ENCODE peak calls at places on chromosomes 7 and 10, in four cellular contexts. V is colonic mucosa, P is mucosa of descending colon, F is activated B cell treated with CpG ODN at 0.5 μM for 24 hours. J is an unnamed sample.

GRCh38 chr10:66187096-66187733 is 738.6 kb upstream of the LRRTM3 start:
- DNase-seq in F (no peak), V (no peak), P (no peak), J (no peak)

GRCh38 chr7:86598311-86598710 is 45.4 kb upstream of the GRM3 start:
- DNase-seq in P (peak), F (no peak), V (peak), J (no peak)

GRCh38 chr7:137998250-137998649 is 3.6 kb downstream of the CREB3L2 start:
- DNase-seq in V (no peak), F (no peak), P (no peak), J (no peak)

GRCh38 chr10:63819753-63820347 is 298.6 kb downstream of the REEP3 start:
- DNase-seq in F (no peak), V (peak), P (no peak), J (no peak)

GRCh38 chr10:113386005-113386404 is 166.8 kb upstream of the HABP2 start:
- DNase-seq in V (no peak), F (no peak), P (no peak), J (no peak)

GRCh38 chr10:58414270-58415041 is 29.2 kb downstream of the TFAM start:
- DNase-seq in F (no peak), V (no peak), P (no peak), J (no peak)

GRCh38 chr10:109904397-109904796 is 18.9 kb downstream of the XPNPEP1 start:
- DNase-seq in F (no peak), V (no peak), P (no peak), J (no peak)

GRCh38 chr10:14555806-14556205 is 218.9 kb downstream of the FAM107B start:
- DNase-seq in F (no peak), V (no peak), P (no peak), J (no peak)

GRCh38 chr7:132255898-132256297 is 320.4 kb downstream of the PLXNA4 start:
- DNase-seq in V (no peak), P (no peak), F (no peak), J (no peak)

GRCh38 chr7:73341877-73342276 is 13.9 kb downstream of the FKBP6 start:
- DNase-seq in P (no peak), V (no peak), F (no peak), J (no peak)

GRCh38 chr10:121696854-121697253 is 98.6 kb upstream of the FGFR2 start:
- DNase-seq in V (peak), F (no peak), P (no peak), J (no peak)

GRCh38 chr7:13031481-13031880 is 344.0 kb downstream of the ARL4A start:
- DNase-seq in P (no peak), F (no peak), V (no peak), J (no peak)

GRCh38 chr7:104772405-104772821 is 241.6 kb upstream of the KMT2E start:
- DNase-seq in F (no peak), P (no peak), V (no peak), J (no peak)

GRCh38 chr7:51374936-51375335 is 58.3 kb upstream of the COBL start:
- DNase-seq in P (no peak), V (no peak), F (no peak), J (no peak)

GRCh38 chr10:102198027-102198426 is 28.1 kb upstream of the ELOVL3 start:
- DNase-seq in P (no peak), F (no peak), V (no peak), J (no peak)

GRCh38 chr10:51789903-51790302 is 90.5 kb upstream of the CSTF2T start:
- DNase-seq in P (no peak), F (no peak), V (no peak), J (no peak)

GRCh38 chr10:111732116-111732785 is 451.3 kb downstream of the GPAM start:
- DNase-seq in F (no peak), V (no peak), P (no peak), J (no peak)

GRCh38 chr10:86400705-86401587 is 34.4 kb upstream of the GRID1 start:
- DNase-seq in P (peak), F (peak), V (peak), J (peak)

GRCh38 chr7:50739744-50740455 is 42.8 kb downstream of the GRB10 start:
- DNase-seq in F (no peak), V (no peak), P (no peak), J (peak)

GRCh38 chr10:28631896-28632596 is 45.3 kb upstream of the BAMBI start:
- DNase-seq in V (no peak), P (no peak), F (no peak), J (no peak)

GRCh38 chr10:23148214-23148613 is 43.9 kb upstream of the PTF1A start:
- DNase-seq in V (no peak), P (no peak), F (no peak), J (no peak)

GRCh38 chr10:128570596-128570995 is 444.4 kb upstream of the MKI67 start:
- DNase-seq in F (no peak), V (no peak), P (no peak), J (no peak)

GRCh38 chr10:50991496-50992355 is 82.6 kb upstream of the PRKG1 start:
- DNase-seq in V (peak), P (peak), F (no peak), J (no peak)

GRCh38 chr10:52316005-52316404 is 1.9 kb downstream of the DKK1 start:
- DNase-seq in F (no peak), P (no peak), V (no peak), J (no peak)

GRCh38 chr7:69748530-69748929 is 150.3 kb downstream of the AUTS2 start:
- DNase-seq in V (no peak), F (no peak), P (no peak), J (no peak)

GRCh38 chr10:57716884-57717283 is 550.8 kb downstream of the IPMK start:
- DNase-seq in P (no peak), F (no peak), V (no peak), J (no peak)

GRCh38 chr10:88120599-88121333 is 257.3 kb downstream of the PTEN start:
- DNase-seq in P (no peak), V (no peak), F (no peak), J (no peak)

GRCh38 chr10:23198610-23198939 is 6.5 kb downstream of the PTF1A start:
- DNase-seq in V (no peak), F (no peak), P (no peak), J (no peak)

GRCh38 chr7:55538538-55538937 is 33.8 kb downstream of the VOPP1 start:
- DNase-seq in F (no peak), P (no peak), V (no peak), J (no peak)

GRCh38 chr10:11373626-11374310 is 237.7 kb downstream of the USP6NL start:
- DNase-seq in F (no peak), V (no peak), P (no peak), J (no peak)

GRCh38 chr7:137563986-137564385 is 220.5 kb upstream of the PTN start:
- DNase-seq in P (no peak), V (no peak), F (no peak), J (no peak)

GRCh38 chr10:131842351-131843088 is 58.3 kb upstream of the PPP2R2D start:
- DNase-seq in P (no peak), V (no peak), F (no peak), J (peak)

GRCh38 chr7:50317221-50317678 is 12.7 kb downstream of the IKZF1 start:
- DNase-seq in P (no peak), F (no peak), V (no peak), J (no peak)

GRCh38 chr10:27783660-27784059 is 38.0 kb upstream of the MKX start:
- DNase-seq in P (no peak), V (no peak), F (no peak), J (no peak)

GRCh38 chr7:8418627-8419245 is 14.7 kb upstream of the NXPH1 start:
- DNase-seq in P (no peak), F (no peak), V (peak), J (no peak)

GRCh38 chr10:95513008-95513589 is 48.1 kb downstream of the SORBS1 start:
- DNase-seq in P (peak), V (peak), F (no peak), J (no peak)

GRCh38 chr10:49484501-49485230 is 54.3 kb downstream of the ERCC6 start:
- DNase-seq in F (no peak), P (no peak), V (no peak), J (no peak)

GRCh38 chr10:77026148-77026547 is 611.5 kb downstream of the KCNMA1 start:
- DNase-seq in P (no peak), V (no peak), F (no peak), J (no peak)
- TF ChIP-seq CTCF in P (no peak), V (no peak), F (no peak), J (no peak)

GRCh38 chr10:43905502-43906236 is 257.0 kb upstream of the ZNF32 start:
- DNase-seq in V (no peak), P (no peak), F (no peak), J (no peak)

GRCh38 chr10:43906470-43906869 is 257.8 kb upstream of the ZNF32 start:
- DNase-seq in V (no peak), P (no peak), F (no peak), J (no peak)

GRCh38 chr10:43903451-43903850 is 254.8 kb upstream of the ZNF32 start:
- DNase-seq in F (no peak), V (no peak), P (no peak), J (no peak)

GRCh38 chr10:43904301-43904700 is 255.6 kb upstream of the ZNF32 start:
- DNase-seq in V (no peak), F (no peak), P (no peak), J (no peak)

GRCh38 chr10:43904831-43905230 is 256.1 kb upstream of the ZNF32 start:
- DNase-seq in F (no peak), V (no peak), P (no peak), J (no peak)
- TF ChIP-seq CTCF in F (no peak), V (no peak), P (no peak), J (no peak)

GRCh38 chr7:78985509-78985908 is 468.0 kb downstream of the MAGI2 start:
- DNase-seq in V (no peak), P (no peak), F (no peak), J (no peak)
- TF ChIP-seq CTCF in V (no peak), P (no peak), F (no peak), J (no peak)

GRCh38 chr10:12577610-12578009 is 228.3 kb downstream of the CAMK1D start:
- DNase-seq in V (no peak), P (no peak), F (no peak), J (no peak)
- TF ChIP-seq CTCF in V (no peak), P (no peak), F (no peak), J (no peak)

GRCh38 chr7:45217358-45217757 is 59.8 kb downstream of the RAMP3 start:
- DNase-seq in P (no peak), F (no peak), V (no peak), J (no peak)
- TF ChIP-seq CTCF in P (no peak), F (no peak), V (no peak), J (no peak)

DNA sequence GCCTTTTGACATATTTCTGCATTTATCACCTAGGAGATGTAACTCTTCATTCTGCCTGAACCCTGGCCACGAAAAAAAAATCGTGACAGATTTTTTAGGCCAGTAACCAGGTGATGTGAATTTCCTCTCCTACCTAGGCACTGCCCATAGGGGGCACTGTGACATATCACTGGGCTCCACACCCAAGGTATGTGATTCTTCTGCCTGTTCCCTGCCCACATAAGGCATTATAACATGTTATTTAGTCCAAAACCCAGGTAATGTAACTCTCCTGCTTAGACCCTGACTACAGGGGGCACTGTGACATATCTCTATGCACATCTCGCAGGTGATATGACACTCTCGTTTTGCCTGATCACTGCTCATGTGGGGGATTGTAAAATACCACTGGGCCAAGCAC is 29.5 kb upstream of the ZNF107 start:
- DNase-seq in F (no peak), V (no peak), P (no peak), J (no peak)
- TF ChIP-seq CTCF in F (no peak), V (no peak), P (no peak), J (no peak)

DNA sequence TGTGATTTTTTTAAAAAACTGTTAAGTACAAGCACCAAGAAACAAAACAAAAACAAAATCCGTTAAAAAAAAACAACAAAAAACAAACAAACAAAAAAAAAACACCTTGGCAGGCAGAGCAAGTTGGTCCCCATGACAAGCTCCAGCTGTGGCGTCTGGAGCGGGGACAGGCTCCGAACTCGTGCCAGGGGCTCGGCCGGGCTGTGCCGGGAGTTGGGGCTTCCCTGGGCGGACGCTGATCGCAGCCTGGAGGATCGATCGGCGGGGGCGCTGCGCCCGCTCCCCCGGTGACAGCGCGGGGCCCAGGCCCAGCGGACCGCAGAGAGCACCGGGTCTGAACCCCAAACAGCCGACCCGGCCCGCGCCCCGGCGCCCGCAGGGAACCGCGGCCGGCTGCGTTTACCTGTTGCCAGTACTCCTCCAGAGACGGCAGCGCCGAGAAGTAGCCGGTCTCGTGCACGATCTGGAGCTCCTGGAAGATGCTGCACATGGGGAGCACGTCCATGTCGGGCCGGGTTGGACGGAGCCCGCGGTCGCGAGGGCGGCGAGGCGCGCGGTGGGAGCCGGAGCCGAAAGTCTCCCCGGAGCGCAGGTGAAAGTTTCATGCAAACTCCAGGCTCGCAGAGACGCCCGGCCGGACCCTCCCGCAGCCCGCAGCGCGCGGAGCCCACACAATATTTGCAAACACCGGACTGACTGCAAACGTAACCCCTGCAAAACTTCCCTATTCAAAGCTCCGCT is at the start of gene KLF6:
- DNase-seq in V (peak), P (peak), F (no peak), J (no peak)
- TF ChIP-seq CTCF in V (no peak), P (no peak), F (no peak), J (no peak)

GRCh38 chr10:70756710-70757360 is 28.3 kb downstream of the TBATA start:
- DNase-seq in V (no peak), P (no peak), F (no peak), J (no peak)

GRCh38 chr10:70760271-70760787 is 24.8 kb downstream of the TBATA start:
- DNase-seq in V (no peak), P (peak), F (no peak), J (no peak)

GRCh38 chr10:70759769-70760168 is 25.4 kb downstream of the TBATA start:
- DNase-seq in V (no peak), F (no peak), P (no peak), J (no peak)

GRCh38 chr10:70757856-70758255 is 27.3 kb downstream of the TBATA start:
- DNase-seq in P (no peak), V (no peak), F (no peak), J (no peak)

DNA sequence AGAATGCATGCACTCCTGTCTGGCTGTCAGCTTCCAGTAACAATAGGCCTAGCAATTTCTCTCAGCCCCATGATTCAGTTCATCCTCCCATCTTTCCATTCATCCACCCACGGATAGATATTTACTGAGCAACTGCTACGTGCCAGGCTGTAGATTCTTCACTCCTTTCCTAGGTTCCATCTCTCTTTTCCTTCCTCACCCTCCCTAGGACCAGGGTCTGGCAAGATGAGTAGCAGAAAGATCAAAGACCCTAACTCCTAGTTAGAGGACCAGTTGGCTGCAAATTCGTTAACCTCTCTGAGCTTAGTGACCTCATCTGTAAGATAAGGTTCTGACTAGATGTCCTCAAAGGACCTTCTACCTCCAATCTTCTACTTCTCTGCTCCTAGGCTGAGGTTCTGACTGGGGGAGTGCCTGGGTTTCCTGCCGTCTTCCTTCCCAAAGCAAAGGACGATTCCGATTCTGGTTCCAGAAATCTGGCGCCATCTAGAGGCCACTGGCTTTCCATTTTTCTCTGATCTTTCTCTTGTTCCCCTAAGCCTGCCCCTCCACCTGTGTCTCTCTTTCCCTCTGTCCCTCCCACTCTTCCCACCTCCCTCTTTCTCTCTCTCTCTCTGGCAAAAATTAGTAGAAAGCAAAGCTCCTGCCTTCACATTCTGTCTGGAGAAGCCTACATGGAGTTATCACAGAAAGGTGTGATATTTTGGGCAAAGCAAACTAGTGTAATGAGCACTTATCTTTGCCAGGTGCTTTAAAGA is 26.2 kb downstream of the TBATA start:
- DNase-seq in F (no peak), V (peak), P (no peak), J (peak)
- TF ChIP-seq CTCF in F (peak), V (peak), P (peak), J (peak)